ENCODE peak calls at places on chromosomes 6 and 20, in six cellular contexts. D is activated CD4-positive, alpha-beta T cell treated with anti-CD3 and anti-CD28 coated beads, Interleukin-2, amount 10 ng/mL, durations not matched to agents 7 days and 5 days; P is cardiac fibroblast; I is glutamatergic neuron; B is stimulated activated CD8-positive, alpha-beta memory T cell treated with anti-CD3 and anti-CD28 coated beads, Interleukin-4, amount 100 ng/mL, for 24 hours; S is mesenchymal stem cell. L is an unnamed sample.
A peak's percentile ranks its signal among the peaks of the same experiment; 100 is the strongest.

GRCh38 chr6:152127429-152128165 is 320.1 kb downstream of the ESR1 start:
- DNase-seq in D (no peak), P (peak; percentile 24), I (no peak), B (no peak), S (peak; percentile 13), L (no peak)

GRCh38 chr6:129929433-129929832 is 68.3 kb upstream of the TMEM244 start:
- DNase-seq in D (no peak), P (peak; percentile 93), I (no peak), B (no peak), S (peak; percentile 50), L (no peak)

GRCh38 chr6:16256781-16257180 is 18.4 kb downstream of the GMPR start:
- DNase-seq in D (no peak), P (no peak), I (no peak), B (no peak), S (no peak), L (no peak)

GRCh38 chr20:11323821-11324220 is 593.9 kb upstream of the BTBD3 start:
- DNase-seq in D (no peak), P (no peak), I (no peak), B (no peak), S (no peak), L (no peak)

GRCh38 chr6:75431379-75431778 is 62.2 kb downstream of the FILIP1 start:
- DNase-seq in D (no peak), P (peak; percentile 44), I (no peak), B (no peak), S (peak; percentile 85), L (no peak)

GRCh38 chr6:85008311-85009015 is 244.1 kb upstream of the TBX18 start:
- DNase-seq in D (no peak), P (peak; percentile 90), I (no peak), B (no peak), S (peak; percentile 2), L (no peak)

GRCh38 chr6:38432479-38432878 is 207.2 kb downstream of the BTBD9 start:
- DNase-seq in D (no peak), P (peak; percentile 61), I (no peak), B (no peak), S (no peak), L (no peak)

GRCh38 chr20:50628326-50628725 is 63.0 kb downstream of the RIPOR3 start:
- DNase-seq in D (no peak), P (no peak), I (peak; percentile 61), B (no peak), S (no peak), L (no peak)

GRCh38 chr20:64161595-64162238 is 2.5 kb upstream of the MYT1 start:
- DNase-seq in D (peak; percentile 47), P (peak; percentile 36), I (peak; percentile 75), B (peak; percentile 5), S (peak; percentile 30), L (peak; percentile 86)

GRCh38 chr6:36757206-36757605 is 59.6 kb downstream of the RAB44 start:
- DNase-seq in D (peak; percentile 44), P (no peak), I (no peak), B (no peak), S (no peak), L (no peak)

GRCh38 chr6:91437295-91437694 is 850.4 kb upstream of the MAP3K7 start:
- DNase-seq in D (no peak), P (no peak), I (no peak), B (no peak), S (no peak), L (no peak)

GRCh38 chr20:38304845-38305447 is 990 bp downstream of the BPI start:
- DNase-seq in D (peak; percentile 17), P (peak; percentile 47), I (peak; percentile 53), B (no peak), S (peak; percentile 39), L (peak; percentile 85)

GRCh38 chr6:98845201-98846020 is 11.0 kb downstream of the POU3F2 start:
- DNase-seq in D (peak; percentile 68), P (peak; percentile 87), I (peak; percentile 92), B (peak; percentile 50), S (peak; percentile 75), L (peak; percentile 91)

GRCh38 chr6:85250586-85251216 is 199.2 kb upstream of the NT5E start:
- DNase-seq in D (no peak), P (peak; percentile 57), I (no peak), B (no peak), S (no peak), L (no peak)

GRCh38 chr6:121430514-121431460 is 4.7 kb upstream of the GJA1 start:
- DNase-seq in D (no peak), P (peak; percentile 79), I (no peak), B (no peak), S (peak; percentile 61), L (no peak)

GRCh38 chr6:136646377-136646776 is 96.2 kb upstream of the MAP7 start:
- DNase-seq in D (no peak), P (peak; percentile 40), I (no peak), B (no peak), S (peak; percentile 14), L (no peak)

GRCh38 chr20:35146299-35146921 is 726 bp downstream of the EDEM2 start:
- DNase-seq in D (no peak), P (peak; percentile 33), I (peak; percentile 49), B (no peak), S (peak; percentile 67), L (peak; percentile 50)

GRCh38 chr6:100998111-100998510 is 117.0 kb upstream of the ASCC3 start:
- DNase-seq in D (no peak), P (peak; percentile 64), I (no peak), B (no peak), S (peak; percentile 13), L (no peak)

GRCh38 chr20:723756-724155 is 44.5 kb downstream of the SLC52A3 start:
- DNase-seq in D (no peak), P (no peak), I (peak; percentile 56), B (no peak), S (no peak), L (peak; percentile 40)

GRCh38 chr6:32086661-32087573 is 22.2 kb downstream of the TNXB start:
- DNase-seq in D (no peak), P (peak; percentile 74), I (no peak), B (no peak), S (peak; percentile 93), L (no peak)

GRCh38 chr6:24910331-24910849 is 25.4 kb downstream of the RIPOR2 start:
- DNase-seq in D (no peak), P (peak; percentile 11), I (peak; percentile 43), B (no peak), S (no peak), L (peak; percentile 55)

GRCh38 chr6:148431413-148431812 is 88.8 kb downstream of the SASH1 start:
- DNase-seq in D (no peak), P (no peak), I (no peak), B (no peak), S (no peak), L (no peak)

GRCh38 chr6:26493258-26493657 is 6.8 kb upstream of the BTN1A1 start:
- DNase-seq in D (no peak), P (peak; percentile 44), I (no peak), B (no peak), S (peak; percentile 46), L (no peak)

GRCh38 chr6:131135244-131136020 is at the start of gene AKAP7:
- DNase-seq in D (peak; percentile 57), P (peak; percentile 73), I (peak; percentile 87), B (peak; percentile 42), S (peak; percentile 69), L (peak; percentile 90)

GRCh38 chr20:33549229-33549628 is 59.3 kb downstream of the CBFA2T2 start:
- DNase-seq in D (no peak), P (no peak), I (no peak), B (no peak), S (no peak), L (no peak)

GRCh38 chr20:36399147-36399968 is 93.2 kb downstream of the DLGAP4 start:
- DNase-seq in D (peak; percentile 43), P (peak; percentile 48), I (peak; percentile 81), B (peak; percentile 10), S (peak; percentile 26), L (peak; percentile 96)

GRCh38 chr6:125004198-125004597 is 42.0 kb downstream of the RNF217 start:
- DNase-seq in D (no peak), P (no peak), I (no peak), B (no peak), S (peak; percentile 20), L (no peak)

GRCh38 chr20:24164360-24164759 is 175.8 kb upstream of the GGTLC1 start:
- DNase-seq in D (peak; percentile 41), P (no peak), I (peak; percentile 67), B (peak; percentile 14), S (no peak), L (peak; percentile 76)

L was measured in WTC11.